ENCODE peak calls at places on chromosomes 12 and 14, in ten cellular contexts. D is T-helper 9 cell; K is stimulated activated effector memory CD8-positive, alpha-beta T cell treated with anti-CD3 and anti-CD28 coated beads, Interleukin-12 subunit alpha, Interleukin-12 subunit beta, amount 100 ng/mL, for 72 hours; V is iris pigment epithelial cell; G is amniotic stem cell; A is GM10248; S is NCI-H2081; Z is mucosa of gallbladder; E is CD14-positive monocyte; B is GM04504. M is an unnamed sample.

GRCh38 chr14:34329281-34329680 is 132.8 kb downstream of the SPTSSA start:
- DNase-seq in D (no peak), K (no peak), V (no peak), G (no peak), A (no peak), S (no peak), Z (no peak), E (no peak), B (no peak), M (no peak)

GRCh38 chr12:125403145-125403789 is 338.0 kb downstream of the AACS start:
- DNase-seq in D (no peak), K (peak; percentile 49), V (peak; percentile 20), G (peak; percentile 5), A (peak; percentile 31), S (peak; percentile 25), Z (no peak), E (no peak), B (no peak), M (peak; percentile 30)

GRCh38 chr12:47889040-47889439 is 15.8 kb downstream of the VDR start:
- DNase-seq in D (no peak), K (no peak), V (no peak), G (no peak), A (peak; percentile 56), S (no peak), Z (no peak), E (peak; percentile 73), B (no peak), M (no peak)

GRCh38 chr14:67490201-67490600 is 1.7 kb upstream of the TMEM229B start:
- DNase-seq in D (no peak), K (no peak), V (peak; percentile 6), G (no peak), A (no peak), S (no peak), Z (no peak), E (no peak), B (no peak), M (no peak)

GRCh38 chr12:11869901-11870300 is 200.8 kb upstream of the BCL2L14 start:
- DNase-seq in D (no peak), K (no peak), V (no peak), G (no peak), A (no peak), S (no peak), Z (no peak), E (no peak), B (no peak), M (no peak)

GRCh38 chr12:119475650-119476049 is 117.9 kb upstream of the TMEM233 start:
- DNase-seq in D (no peak), K (no peak), V (no peak), G (no peak), A (no peak), S (no peak), Z (no peak), E (no peak), B (no peak), M (no peak)

GRCh38 chr14:38723277-38723676 is 379.8 kb downstream of the SEC23A start:
- DNase-seq in D (no peak), K (no peak), V (no peak), G (no peak), A (no peak), S (no peak), Z (no peak), E (no peak), B (no peak), M (no peak)

GRCh38 chr12:78981-79380 is 12.4 kb downstream of the IQSEC3 start:
- DNase-seq in D (no peak), K (no peak), V (no peak), G (no peak), A (no peak), S (no peak), Z (no peak), E (no peak), B (no peak), M (no peak)

GRCh38 chr12:386651-387050 is 2.5 kb downstream of the KDM5A start:
- DNase-seq in D (no peak), K (no peak), V (peak; percentile 82), G (no peak), A (no peak), S (no peak), Z (no peak), E (no peak), B (no peak), M (no peak)

GRCh38 chr12:84658877-84659276 is 253.7 kb downstream of the SLC6A15 start:
- DNase-seq in D (no peak), K (no peak), V (no peak), G (no peak), A (no peak), S (no peak), Z (no peak), E (no peak), B (no peak), M (no peak)

GRCh38 chr12:75834591-75834990 is 197.0 kb downstream of the PHLDA1 start:
- DNase-seq in D (no peak), K (no peak), V (no peak), G (no peak), A (no peak), S (no peak), Z (no peak), E (no peak), B (no peak), M (no peak)

GRCh38 chr12:130806574-130806973 is 32.5 kb downstream of the STX2 start:
- DNase-seq in D (no peak), K (no peak), V (no peak), G (no peak), A (no peak), S (no peak), Z (no peak), E (no peak), B (no peak), M (no peak)

GRCh38 chr12:56933826-56934625 is at the start of gene SDR9C7:
- DNase-seq in D (no peak), K (no peak), V (no peak), G (no peak), A (no peak), S (no peak), Z (no peak), E (no peak), B (no peak), M (no peak)

GRCh38 chr12:123960856-123961255 is 11.8 kb downstream of the CCDC92 start:
- DNase-seq in D (no peak), K (no peak), V (no peak), G (no peak), A (no peak), S (no peak), Z (no peak), E (no peak), B (no peak), M (no peak)

GRCh38 chr14:87994974-87995373 is 2.0 kb upstream of the GALC start:
- DNase-seq in D (no peak), K (peak; percentile 83), V (no peak), G (no peak), A (peak; percentile 28), S (no peak), Z (no peak), E (no peak), B (no peak), M (no peak)

GRCh38 chr14:101714394-101714793 is 47.1 kb upstream of the PPP2R5C start:
- DNase-seq in D (no peak), K (peak; percentile 40), V (no peak), G (no peak), A (no peak), S (no peak), Z (no peak), E (no peak), B (no peak), M (no peak)

GRCh38 chr12:2637371-2637770 is 157.4 kb upstream of the FKBP4 start:
- DNase-seq in D (no peak), K (no peak), V (no peak), G (no peak), A (no peak), S (no peak), Z (no peak), E (peak; percentile 22), B (no peak), M (no peak)

GRCh38 chr12:108914031-108914630 is 34.2 kb downstream of the DAO start:
- DNase-seq in D (no peak), K (no peak), V (peak; percentile 14), G (no peak), A (no peak), S (no peak), Z (peak; percentile 33), E (peak; percentile 77), B (peak; percentile 20), M (peak; percentile 20)

GRCh38 chr12:89247962-89248361 is 104.3 kb downstream of the DUSP6 start:
- DNase-seq in D (no peak), K (no peak), V (no peak), G (no peak), A (no peak), S (no peak), Z (no peak), E (no peak), B (no peak), M (peak; percentile 34)

GRCh38 chr12:109763201-109763841 is 49.7 kb downstream of the FAM222A start:
- DNase-seq in D (no peak), K (peak; percentile 54), V (peak; percentile 68), G (no peak), A (no peak), S (no peak), Z (no peak), E (peak; percentile 67), B (peak; percentile 21), M (peak; percentile 13)

GRCh38 chr12:99302874-99303273 is 344.7 kb upstream of the GARIN6 start:
- DNase-seq in D (no peak), K (no peak), V (no peak), G (no peak), A (no peak), S (no peak), Z (no peak), E (no peak), B (no peak), M (no peak)

GRCh38 chr14:69625299-69626131 is 14.1 kb downstream of the SUSD6 start:
- DNase-seq in D (peak; percentile 57), K (peak; percentile 87), V (peak; percentile 85), G (no peak), A (peak; percentile 70), S (no peak), Z (peak; percentile 64), E (peak; percentile 67), B (no peak), M (no peak)

GRCh38 chr12:100024974-100025555 is 40.3 kb upstream of the ANKS1B start:
- DNase-seq in D (no peak), K (no peak), V (peak; percentile 63), G (no peak), A (no peak), S (no peak), Z (no peak), E (no peak), B (no peak), M (no peak)

GRCh38 chr12:6928703-6929407 is 1.1 kb downstream of the ATN1 start:
- DNase-seq in D (no peak), K (no peak), V (no peak), G (no peak), A (no peak), S (no peak), Z (no peak), E (no peak), B (no peak), M (no peak)

GRCh38 chr14:74368441-74368840 is 20.2 kb downstream of the VRTN start:
- DNase-seq in D (no peak), K (no peak), V (no peak), G (no peak), A (no peak), S (no peak), Z (no peak), E (no peak), B (no peak), M (no peak)

GRCh38 chr14:52551696-52552062 is 626 bp downstream of the TXNDC16 start:
- DNase-seq in D (no peak), K (no peak), V (peak; percentile 51), G (no peak), A (peak; percentile 10), S (peak; percentile 51), Z (peak; percentile 16), E (no peak), B (no peak), M (no peak)

M was measured in HS-5.